ENCODE peak calls at places on chromosomes 5 and 9, in ten cellular contexts. N, A, B, J, S, Q, V, U, X and M are unnamed samples.
A peak's percentile ranks its signal among the peaks of the same experiment; 100 is the strongest.

GRCh38 chr9:115551396-115551795 is 433.4 kb upstream of the TNC start:
- DNase-seq in N (no peak), A (no peak), B (no peak), J (peak; percentile 14), S (no peak), Q (no peak), V (no peak), U (peak; percentile 5), X (no peak), M (no peak)

GRCh38 chr9:133669402-133669801 is 33.2 kb downstream of the DBH start:
- DNase-seq in N (no peak), A (no peak), B (no peak), J (no peak), S (no peak), Q (no peak), V (no peak), U (no peak), X (no peak), M (no peak)

GRCh38 chr9:88291853-88292252 is 96.4 kb upstream of the SPIN1 start:
- DNase-seq in N (no peak), A (no peak), B (no peak), J (no peak), S (no peak), Q (no peak), V (no peak), U (no peak), X (no peak), M (no peak)

GRCh38 chr5:64612349-64612961 is 77.8 kb upstream of the SHISAL2B start:
- DNase-seq in N (peak; percentile 82), A (peak; percentile 15), B (peak; percentile 37), J (peak; percentile 37), S (peak; percentile 63), Q (no peak), V (peak; percentile 82), U (peak; percentile 80), X (no peak), M (peak; percentile 53)

GRCh38 chr9:69861011-69861410 is 40.4 kb downstream of the CFAP95 start:
- DNase-seq in N (peak; percentile 47), A (no peak), B (no peak), J (no peak), S (no peak), Q (no peak), V (no peak), U (no peak), X (no peak), M (peak; percentile 57)

GRCh38 chr5:133287500-133287899 is 235.7 kb downstream of the HSPA4 start:
- DNase-seq in N (peak; percentile 53), A (no peak), B (peak; percentile 30), J (peak; percentile 18), S (peak; percentile 49), Q (peak; percentile 29), V (peak; percentile 75), U (peak; percentile 31), X (no peak), M (no peak)

GRCh38 chr5:150801117-150801927 is 22.8 kb downstream of the SMIM3 start:
- DNase-seq in N (peak; percentile 82), A (peak; percentile 44), B (no peak), J (peak; percentile 39), S (peak; percentile 42), Q (no peak), V (peak; percentile 80), U (peak; percentile 85), X (no peak), M (no peak)

GRCh38 chr9:91207889-91208651 is 153.6 kb downstream of the AUH start:
- DNase-seq in N (no peak), A (no peak), B (no peak), J (peak; percentile 58), S (peak; percentile 94), Q (no peak), V (no peak), U (peak; percentile 84), X (no peak), M (no peak)

GRCh38 chr5:162231522-162231921 is 163.9 kb downstream of the GABRG2 start:
- DNase-seq in N (no peak), A (no peak), B (no peak), J (no peak), S (no peak), Q (no peak), V (no peak), U (no peak), X (no peak), M (peak; percentile 6)

GRCh38 chr9:86521322-86521721 is 167.1 kb upstream of the TUT7 start:
- DNase-seq in N (no peak), A (no peak), B (no peak), J (no peak), S (no peak), Q (no peak), V (no peak), U (no peak), X (no peak), M (no peak)

GRCh38 chr9:121736147-121736721 is 84.8 kb downstream of the DAB2IP start:
- DNase-seq in N (no peak), A (peak; percentile 86), B (peak; percentile 76), J (no peak), S (no peak), Q (peak; percentile 85), V (peak; percentile 91), U (peak; percentile 53), X (no peak), M (no peak)
- H3K4me1 ChIP-seq in N (no peaks in the 10 kb centered on the region), A (peaks cover 58% of the 10 kb centered on the region), B (peaks cover 74% of the 10 kb centered on the region), J (peaks cover 32% of the 10 kb centered on the region), S (peaks cover 26% of the 10 kb centered on the region), Q (peaks cover 89% of the 10 kb centered on the region), V (peaks cover 49% of the 10 kb centered on the region), U (peaks cover 26% of the 10 kb centered on the region), X (peaks cover 80% of the 10 kb centered on the region), M (peaks cover 24% of the 10 kb centered on the region)

GRCh38 chr5:24538345-24538744 is 106.4 kb downstream of the CDH10 start:
- DNase-seq in N (no peak), A (no peak), B (no peak), J (no peak), S (no peak), Q (no peak), V (no peak), U (no peak), X (no peak), M (no peak)

GRCh38 chr5:24539625-24540024 is 105.2 kb downstream of the CDH10 start:
- DNase-seq in N (peak; percentile 39), A (no peak), B (no peak), J (no peak), S (no peak), Q (no peak), V (no peak), U (peak; percentile 37), X (no peak), M (no peak)

GRCh38 chr5:24530907-24531306 is 113.9 kb downstream of the CDH10 start:
- DNase-seq in N (no peak), A (no peak), B (no peak), J (no peak), S (no peak), Q (no peak), V (no peak), U (no peak), X (no peak), M (no peak)

DNA sequence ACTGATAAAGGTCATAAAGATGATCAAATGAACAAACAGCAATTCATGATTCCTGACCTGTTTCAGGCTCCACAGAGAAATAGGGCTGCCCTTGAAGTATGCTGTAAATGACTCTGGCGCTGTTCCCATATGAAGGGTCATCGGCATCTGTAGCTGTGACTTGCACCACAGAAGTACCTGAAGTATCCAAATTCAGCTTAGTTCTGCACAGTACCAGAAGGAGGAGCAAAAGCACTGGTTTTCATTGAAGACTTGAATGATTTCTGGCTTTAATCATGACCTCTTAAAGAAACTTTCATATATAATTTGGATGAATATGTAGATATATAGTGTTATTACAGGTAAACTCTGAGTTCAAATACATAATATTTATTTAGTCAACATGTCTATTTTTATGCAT is 109.1 kb downstream of the CDH10 start:
- DNase-seq in N (peak; percentile 36), A (no peak), B (no peak), J (no peak), S (no peak), Q (no peak), V (peak; percentile 11), U (no peak), X (no peak), M (no peak)
- TF ChIP-seq CTCF in N (peak; percentile 54), A (no peak), B (no peak), J (no peak), S (no peak), Q (no peak), V (peak; percentile 25), U (no peak), X (no peak), M (no peak)

GRCh38 chr5:9927106-9927505 is 297.0 kb upstream of the TAS2R1 start:
- DNase-seq in N (peak; percentile 54), A (no peak), B (no peak), J (peak; percentile 70), S (no peak), Q (no peak), V (peak; percentile 45), U (no peak), X (no peak), M (peak; percentile 60)

GRCh38 chr5:9927521-9927997 is 297.4 kb upstream of the TAS2R1 start:
- DNase-seq in N (peak; percentile 87), A (no peak), B (no peak), J (peak; percentile 62), S (no peak), Q (no peak), V (no peak), U (peak; percentile 11), X (no peak), M (peak; percentile 77)

GRCh38 chr5:9930156-9930555 is 300.0 kb upstream of the TAS2R1 start:
- DNase-seq in N (no peak), A (no peak), B (no peak), J (no peak), S (no peak), Q (no peak), V (no peak), U (no peak), X (no peak), M (no peak)

GRCh38 chr5:9928266-9928750 is 298.2 kb upstream of the TAS2R1 start:
- DNase-seq in N (no peak), A (no peak), B (no peak), J (no peak), S (no peak), Q (no peak), V (no peak), U (no peak), X (no peak), M (no peak)

GRCh38 chr5:9932770-9933169 is 302.6 kb upstream of the TAS2R1 start:
- DNase-seq in N (peak; percentile 44), A (no peak), B (no peak), J (peak; percentile 64), S (no peak), Q (no peak), V (no peak), U (peak; percentile 12), X (no peak), M (no peak)
- H3K27ac ChIP-seq in N (no peak overlapping the region), A (no peak overlapping the region), B (no peak overlapping the region), J (no peak overlapping the region), S (no peak overlapping the region), Q (no peak overlapping the region), V (no peak overlapping the region), U (no peak overlapping the region), X (no peak overlapping the region), M (no peak overlapping the region)

DNA sequence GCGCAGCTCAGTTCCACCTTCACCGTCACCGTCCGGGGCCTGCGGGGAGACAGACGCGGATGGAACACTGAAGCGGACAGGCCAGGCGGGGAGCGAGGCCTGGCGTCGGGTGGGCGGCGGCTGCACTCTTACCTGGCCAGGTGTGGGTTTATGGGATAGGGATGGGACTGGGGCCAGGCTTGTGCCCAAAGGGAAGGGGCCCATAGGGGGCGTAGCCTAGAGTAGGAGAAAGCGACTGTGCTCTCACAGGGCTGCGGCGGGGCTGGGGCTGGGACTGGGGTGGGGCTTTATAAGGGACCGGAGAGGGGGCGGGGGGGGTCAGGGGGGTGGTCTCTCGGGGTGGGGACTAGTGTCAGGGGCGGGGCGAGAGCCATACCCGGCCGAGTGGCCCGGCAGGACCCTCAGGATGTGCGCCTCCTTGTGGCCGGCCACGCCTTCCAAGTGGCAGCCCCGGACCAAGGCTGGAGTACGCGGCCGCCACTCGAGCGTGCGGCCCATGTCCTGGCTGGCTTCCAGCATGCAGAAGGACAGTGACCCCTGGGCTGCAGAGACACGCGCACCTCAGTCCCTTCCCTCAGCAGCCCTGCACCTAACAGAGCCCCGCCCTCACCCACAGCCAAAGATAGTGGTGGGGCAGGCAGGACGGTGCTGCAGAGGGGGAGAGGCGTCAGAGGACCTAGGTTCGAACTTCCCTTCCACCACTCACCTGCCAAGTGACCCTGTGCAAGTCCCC is 22.8 kb downstream of the FPGS start:
- DNase-seq in N (no peak), A (no peak), B (peak; percentile 69), J (no peak), S (no peak), Q (peak; percentile 63), V (peak; percentile 92), U (no peak), X (no peak), M (no peak)
- H3K4me1 ChIP-seq in N (peaks cover 3% of the 10 kb centered on the region), A (no peaks in the 10 kb centered on the region), B (peaks cover 15% of the 10 kb centered on the region), J (peaks cover 7% of the 10 kb centered on the region), S (no peaks in the 10 kb centered on the region), Q (peaks cover 49% of the 10 kb centered on the region), V (peaks cover 4% of the 10 kb centered on the region), U (peaks cover 13% of the 10 kb centered on the region), X (peaks cover 39% of the 10 kb centered on the region), M (no peaks in the 10 kb centered on the region)